ENCODE peak calls at places on chromosomes 12 and 14, in ten cellular contexts. Q is GM23248; F is ovary; C is A549; E is psoas muscle; R is CD4-positive, alpha-beta memory T cell; H is CD8-positive, alpha-beta T cell; Z is fibroblast of lung; K is pancreas; A is tibial nerve. M is an unnamed sample.

GRCh38 chr14:106269451-106270204 is 743.2 kb downstream of the TMEM121 start:
- DNase-seq in Q (no peak), F (no peak), C (no peak), E (no peak), R (no peak), H (no peak), Z (no peak), K (no peak), A (no peak), M (no peak)

GRCh38 chr12:124456652-124457152 is 110.7 kb downstream of the NCOR2 start:
- DNase-seq in Q (no peak), F (no peak), C (no peak), E (no peak), R (peak; percentile 33), H (peak; percentile 24), Z (no peak), K (no peak), A (no peak), M (no peak)

GRCh38 chr14:73935666-73936065 is 14.2 kb downstream of the FAM161B start:
- DNase-seq in Q (peak; percentile 46), F (no peak), C (peak; percentile 75), E (no peak), R (no peak), H (no peak), Z (no peak), K (no peak), A (no peak), M (no peak)

GRCh38 chr12:57609781-57610552 is 1.3 kb upstream of the ARHGEF25 start:
- DNase-seq in Q (no peak), F (peak; percentile 67), C (no peak), E (peak; percentile 70), R (no peak), H (no peak), Z (no peak), K (no peak), A (no peak), M (no peak)

GRCh38 chr14:64556526-64556925 is 6.8 kb downstream of the PPP1R36 start:
- DNase-seq in Q (peak; percentile 75), F (no peak), C (no peak), E (no peak), R (no peak), H (no peak), Z (peak; percentile 77), K (no peak), A (no peak), M (no peak)

GRCh38 chr12:96522690-96523089 is 33.3 kb downstream of the CFAP54 start:
- DNase-seq in Q (no peak), F (no peak), C (no peak), E (no peak), R (no peak), H (no peak), Z (no peak), K (no peak), A (no peak), M (no peak)

GRCh38 chr12:56699020-56699661 is 11.1 kb upstream of the PTGES3 start:
- DNase-seq in Q (no peak), F (no peak), C (no peak), E (no peak), R (no peak), H (no peak), Z (no peak), K (no peak), A (no peak), M (no peak)

GRCh38 chr12:74539261-74539660 is 1.6 kb downstream of the ATXN7L3B start:
- DNase-seq in Q (peak; percentile 11), F (no peak), C (no peak), E (no peak), R (no peak), H (no peak), Z (peak; percentile 5), K (no peak), A (no peak), M (no peak)

GRCh38 chr12:9077576-9078031 is 38.1 kb downstream of the A2M start:
- DNase-seq in Q (no peak), F (no peak), C (no peak), E (no peak), R (no peak), H (no peak), Z (no peak), K (no peak), A (no peak), M (no peak)

GRCh38 chr12:89064780-89065179 is 287.5 kb downstream of the DUSP6 start:
- DNase-seq in Q (peak; percentile 93), F (no peak), C (no peak), E (no peak), R (no peak), H (no peak), Z (peak; percentile 66), K (no peak), A (no peak), M (no peak)

GRCh38 chr14:95184413-95184790 is 27.1 kb upstream of the DICER1 start:
- DNase-seq in Q (no peak), F (peak; percentile 25), C (no peak), E (no peak), R (no peak), H (no peak), Z (no peak), K (no peak), A (peak; percentile 30), M (no peak)

GRCh38 chr12:126337556-126337955 is 1272.3 kb downstream of the AACS start:
- DNase-seq in Q (peak; percentile 4), F (no peak), C (no peak), E (no peak), R (no peak), H (no peak), Z (peak; percentile 94), K (no peak), A (no peak), M (no peak)

GRCh38 chr12:130483616-130484180 is 146.0 kb downstream of the PIWIL1 start:
- DNase-seq in Q (no peak), F (no peak), C (no peak), E (no peak), R (no peak), H (no peak), Z (no peak), K (peak; percentile 35), A (no peak), M (no peak)

DNA sequence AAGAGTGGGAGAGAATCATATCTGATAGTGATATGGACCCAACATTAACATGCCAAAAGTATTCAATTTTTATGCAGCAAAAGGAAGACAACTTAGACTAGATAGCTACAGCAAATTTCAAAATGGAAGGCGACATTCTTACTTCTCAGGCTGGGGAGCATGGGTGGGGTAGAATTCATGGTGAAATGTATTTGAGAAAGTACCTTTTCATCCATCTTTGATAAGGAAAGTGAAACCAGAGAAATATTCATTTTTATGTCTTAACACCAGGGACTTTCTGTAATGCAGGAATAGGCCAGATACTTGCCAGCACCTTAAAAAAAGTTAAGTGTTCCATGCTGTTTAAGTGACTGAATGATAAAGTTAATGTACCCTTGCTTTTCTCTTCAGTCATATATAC is 13.4 kb downstream of the BTG1 start:
- DNase-seq in Q (no peak), F (no peak), C (no peak), E (no peak), R (peak; percentile 57), H (no peak), Z (no peak), K (no peak), A (no peak), M (no peak)
- H3K27ac ChIP-seq in Q (no peak overlapping the region), F (peak overlapping the region; percentile 45), C (peak overlapping the region; percentile 40), E (no peak overlapping the region), R (peak overlapping the region; percentile 51), H (peak overlapping the region; percentile 92), Z (no peak overlapping the region), K (peak overlapping the region; percentile 65), A (peak overlapping the region; percentile 53), M (no peak overlapping the region)

GRCh38 chr12:132438726-132439125 is 51.2 kb upstream of the FBRSL1 start:
- DNase-seq in Q (no peak), F (no peak), C (no peak), E (no peak), R (no peak), H (no peak), Z (no peak), K (no peak), A (no peak), M (no peak)
- H3K4me1 ChIP-seq in Q (no peaks in the 10 kb centered on the region), F (no peaks in the 10 kb centered on the region), C (peaks cover 10% of the 10 kb centered on the region), E (no peaks in the 10 kb centered on the region), R (peaks cover 36% of the 10 kb centered on the region), H (peaks cover 69% of the 10 kb centered on the region), Z (no peaks in the 10 kb centered on the region), K (peaks cover 5% of the 10 kb centered on the region), A (peaks cover 5% of the 10 kb centered on the region), M (peaks cover 15% of the 10 kb centered on the region)

GRCh38 chr12:109716092-109716479 is 2.5 kb downstream of the FAM222A start:
- DNase-seq in Q (no peak), F (peak; percentile 58), C (no peak), E (no peak), R (no peak), H (no peak), Z (no peak), K (no peak), A (no peak), M (no peak)

GRCh38 chr12:109716512-109717389 is 3.1 kb downstream of the FAM222A start:
- DNase-seq in Q (peak; percentile 61), F (peak; percentile 86), C (no peak), E (peak; percentile 79), R (no peak), H (no peak), Z (no peak), K (no peak), A (no peak), M (no peak)

GRCh38 chr12:109714141-109714912 is 702 bp downstream of the FAM222A start:
- DNase-seq in Q (peak; percentile 69), F (peak; percentile 79), C (peak; percentile 72), E (peak; percentile 84), R (peak; percentile 54), H (peak; percentile 39), Z (peak; percentile 45), K (peak; percentile 85), A (peak; percentile 31), M (peak; percentile 73)

GRCh38 chr12:109714913-109715244 is 1.3 kb downstream of the FAM222A start:
- DNase-seq in Q (no peak), F (peak; percentile 46), C (no peak), E (no peak), R (no peak), H (no peak), Z (no peak), K (no peak), A (no peak), M (no peak)

GRCh38 chr12:109715310-109716091 is 1.9 kb downstream of the FAM222A start:
- DNase-seq in Q (peak; percentile 42), F (peak; percentile 92), C (no peak), E (no peak), R (no peak), H (no peak), Z (no peak), K (no peak), A (no peak), M (peak; percentile 46)
- H3K4me3 ChIP-seq in Q (no peak overlapping the region), F (peak overlapping the region; percentile 60), C (no peak overlapping the region), E (peak overlapping the region; percentile 76), R (no peak overlapping the region), H (no peak overlapping the region), Z (no peak overlapping the region), K (peak overlapping the region; percentile 57), A (no peak overlapping the region), M (peak overlapping the region; percentile 66)

DNA sequence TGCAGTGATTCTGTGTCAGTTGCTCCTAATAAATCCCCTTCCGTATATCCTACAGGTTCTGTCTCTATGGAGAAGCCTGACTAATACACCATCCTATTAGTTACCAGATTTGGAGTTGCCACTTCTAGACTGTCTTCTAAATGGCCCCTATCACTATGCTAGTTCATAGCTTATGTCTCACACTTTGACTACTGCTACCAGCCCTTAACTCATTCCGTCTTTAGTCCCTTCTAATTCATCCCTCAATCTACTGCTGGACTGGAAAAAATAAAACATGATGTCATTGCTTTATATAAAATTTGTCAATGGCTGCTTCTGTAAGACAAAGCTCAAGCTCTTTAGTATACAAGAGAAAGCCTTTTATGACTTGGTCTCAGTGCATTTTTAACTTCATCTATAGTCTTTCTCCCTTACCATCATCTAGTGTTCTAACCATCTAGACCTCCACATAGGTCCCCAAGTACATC is 99.5 kb downstream of the PPP1R12A start:
- DNase-seq in Q (no peak), F (no peak), C (no peak), E (no peak), R (no peak), H (no peak), Z (no peak), K (no peak), A (no peak), M (no peak)
- H3K27ac ChIP-seq in Q (no peak overlapping the region), F (no peak overlapping the region), C (no peak overlapping the region), E (no peak overlapping the region), R (no peak overlapping the region), H (no peak overlapping the region), Z (no peak overlapping the region), K (no peak overlapping the region), A (no peak overlapping the region), M (no peak overlapping the region)

M was measured in stomach.